ENCODE peak calls at places on chromosomes 5 and 9, in ten cellular contexts. X is IMR-90, K is ovary, B is mesendoderm, U is trophoblast cell, D is neuronal stem cell, Q is kidney, S is cardiac muscle cell, P is endothelial cell of umbilical vein, E is heart right ventricle. Z is an unnamed sample. For H3K4me1, the result is how much of the 10 kb centered on the place peaks cover.

GRCh38 chr9:3963266-3964019 is 336.4 kb downstream of the GLIS3 start:
- DNase-seq in E (peak), X (peak), B (no peak), U (no peak), S (peak), P (peak), D (no peak), Q (peak), K (peak), Z (no peak)

GRCh38 chr5:151719228-151719861 is 32.6 kb upstream of the SPARC start:
- DNase-seq in Q (no peak), B (peak), D (no peak), X (peak), K (peak), E (peak), P (peak), S (peak), U (peak), Z (peak)

GRCh38 chr9:131478421-131478868 is 24.3 kb upstream of the POMT1 start:
- DNase-seq in E (peak), Q (peak), B (peak), D (peak), X (no peak), S (peak), K (peak), P (peak), U (no peak), Z (peak)

GRCh38 chr9:4068914-4069313 is 231.0 kb downstream of the GLIS3 start:
- DNase-seq in X (no peak), B (no peak), P (no peak), E (no peak), D (no peak), S (no peak), U (no peak), K (no peak), Q (no peak), Z (no peak)

GRCh38 chr5:132377738-132378137 is 8.2 kb downstream of the SLC22A5 start:
- DNase-seq in S (no peak), U (no peak), P (no peak), X (no peak), K (no peak), Q (no peak), B (no peak), D (no peak), E (no peak), Z (no peak)

GRCh38 chr5:115961413-115962238 is 649 bp upstream of the LVRN start:
- DNase-seq in U (peak), E (no peak), P (peak), X (no peak), K (no peak), Q (peak), S (no peak), B (no peak), D (no peak), Z (peak)

GRCh38 chr9:137103206-137103999 is 11.1 kb downstream of the DPP7 start:
- DNase-seq in Q (no peak), B (no peak), E (no peak), U (no peak), D (no peak), P (no peak), K (no peak), X (no peak), S (no peak), Z (no peak)

GRCh38 chr9:125663127-125663526 is 43.9 kb downstream of the MAPKAP1 start:
- DNase-seq in K (no peak), D (no peak), E (no peak), Q (no peak), B (no peak), P (peak), X (peak), U (no peak), S (peak), Z (no peak)

GRCh38 chr5:108093186-108093585 is 288.7 kb downstream of the FBXL17 start:
- DNase-seq in U (no peak), X (peak), E (no peak), Q (no peak), D (no peak), B (peak), K (no peak), P (peak), S (peak), Z (no peak)

GRCh38 chr5:128572546-128573339 is 34.7 kb upstream of the FBN2 start:
- DNase-seq in E (no peak), D (no peak), X (peak), B (no peak), K (no peak), Q (no peak), S (peak), P (no peak), U (peak), Z (no peak)

GRCh38 chr9:127194881-127195713 is 69.5 kb upstream of the GARNL3 start:
- DNase-seq in D (no peak), B (peak), K (no peak), X (peak), P (no peak), Q (peak), S (no peak), U (no peak), E (no peak), Z (peak)

GRCh38 chr5:135996611-135997010 is 32.2 kb upstream of the TGFBI start:
- DNase-seq in K (no peak), X (peak), D (no peak), E (no peak), S (no peak), Q (no peak), P (no peak), B (no peak), U (no peak), Z (no peak)

GRCh38 chr5:97162045-97162444 is 19.6 kb upstream of the LIX1 start:
- DNase-seq in D (peak), S (peak), P (peak), Q (no peak), K (peak), X (peak), B (peak), U (peak), E (peak), Z (no peak)

GRCh38 chr5:58012103-58012502 is 447.8 kb downstream of the PLK2 start:
- DNase-seq in U (no peak), P (peak), K (no peak), Q (no peak), E (no peak), D (no peak), B (no peak), X (peak), S (no peak), Z (no peak)

GRCh38 chr5:4511996-4512656 is 628.0 kb upstream of the ADAMTS16 start:
- DNase-seq in D (no peak), E (peak), Q (peak), B (peak), S (no peak), X (no peak), P (no peak), K (no peak), U (no peak), Z (no peak)

GRCh38 chr5:153880094-153880493 is 158.6 kb downstream of the FAM114A2 start:
- DNase-seq in P (no peak), X (no peak), E (no peak), S (no peak), K (no peak), B (no peak), D (no peak), U (no peak), Q (no peak), Z (no peak)
- H3K27ac ChIP-seq in P (no peak), X (no peak), E (no peak), S (no peak), K (no peak), B (no peak), D (no peak), U (no peak), Q (no peak), Z (no peak)

DNA sequence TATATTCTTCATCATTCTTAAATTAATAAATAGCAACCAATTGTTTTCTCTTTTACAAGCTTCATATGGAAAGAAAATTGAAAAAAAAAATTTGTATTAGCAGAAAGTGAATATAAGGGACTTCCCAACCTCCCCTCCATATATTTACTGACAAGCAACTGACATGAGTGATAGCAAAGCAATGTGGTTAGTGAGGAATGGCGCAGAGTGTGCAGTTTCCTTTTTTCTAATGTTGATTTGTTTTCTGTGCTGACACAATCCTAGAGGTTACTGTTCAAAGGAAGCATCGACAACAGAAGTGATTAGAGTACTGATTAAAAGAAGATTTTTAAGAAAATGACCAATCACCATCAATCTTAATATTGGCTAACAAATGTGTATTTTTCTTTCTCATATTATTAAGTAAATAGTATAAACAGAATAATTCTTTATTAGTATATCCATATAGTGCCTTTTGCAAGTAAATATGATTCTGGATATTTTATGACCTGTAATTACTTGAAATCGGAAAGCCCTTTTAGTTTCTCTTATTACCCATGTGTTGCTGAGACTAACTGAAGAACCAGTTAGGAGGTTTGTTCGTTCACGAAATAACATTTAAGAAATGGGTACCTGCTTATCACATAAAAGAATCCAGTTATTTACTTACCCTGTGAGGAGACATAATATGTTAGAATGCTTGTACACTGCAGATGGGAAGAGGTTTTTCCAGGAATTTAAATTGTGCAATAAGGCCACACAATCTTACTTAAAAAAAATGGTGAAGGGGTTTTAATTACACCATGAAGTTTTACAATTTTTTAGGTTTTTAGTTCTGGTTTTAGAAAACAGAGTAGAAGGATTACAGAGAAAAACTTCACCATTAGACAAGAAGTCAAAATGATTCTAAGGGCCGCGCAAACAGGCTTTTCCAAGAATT is 1.4 kb upstream of the PTGER4 start:
- DNase-seq in D (no peak), P (peak), U (no peak), E (no peak), B (no peak), Q (no peak), S (no peak), K (no peak), X (no peak), Z (no peak)
- H3K4me1 ChIP-seq in D (under half), P (under half), U (under half), E (under half), B (under half), Q (under half), S (under half), K (under half), X (under half), Z (under half)

GRCh38 chr5:172427202-172427601 is 27.1 kb downstream of the SH3PXD2B start:
- DNase-seq in B (no peak), S (no peak), P (no peak), K (no peak), U (peak), D (no peak), X (no peak), Q (no peak), E (no peak), Z (no peak)

GRCh38 chr5:172428224-172429166 is 25.8 kb downstream of the SH3PXD2B start:
- DNase-seq in Q (no peak), U (no peak), P (no peak), S (no peak), D (no peak), K (no peak), B (no peak), E (no peak), X (no peak), Z (no peak)

GRCh38 chr5:172424111-172424490 is 30.2 kb downstream of the SH3PXD2B start:
- DNase-seq in D (no peak), K (no peak), S (no peak), E (no peak), P (no peak), U (no peak), B (no peak), Q (no peak), X (no peak), Z (no peak)

GRCh38 chr5:172425402-172425801 is 28.9 kb downstream of the SH3PXD2B start:
- DNase-seq in D (no peak), P (no peak), S (no peak), K (no peak), E (no peak), X (no peak), U (no peak), B (no peak), Q (no peak), Z (no peak)

DNA sequence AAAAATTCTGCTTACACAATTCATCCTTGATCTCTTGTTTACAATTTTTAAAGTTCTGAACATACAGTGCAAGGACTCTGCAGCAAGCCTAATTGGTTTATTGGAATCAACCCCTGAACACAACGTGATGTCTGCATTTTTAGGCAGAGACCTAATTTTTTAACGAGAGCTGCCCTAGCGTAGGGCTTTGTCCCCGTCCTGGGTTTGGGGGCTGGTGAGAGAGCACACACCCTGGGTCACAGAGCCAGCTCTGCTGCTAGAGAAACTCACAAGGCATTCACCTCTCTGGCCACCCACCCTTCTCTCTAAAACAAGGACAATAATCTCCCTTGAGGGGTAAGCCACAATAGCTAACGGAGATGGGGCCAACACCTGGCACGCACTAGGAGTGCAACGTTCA is 28.2 kb downstream of the SH3PXD2B start:
- DNase-seq in P (no peak), D (no peak), K (no peak), X (no peak), Q (no peak), E (no peak), S (no peak), U (no peak), B (no peak), Z (no peak)
- H3K27ac ChIP-seq in P (no peak), D (no peak), K (peak), X (peak), Q (no peak), E (no peak), S (peak), U (no peak), B (no peak), Z (no peak)

DNA sequence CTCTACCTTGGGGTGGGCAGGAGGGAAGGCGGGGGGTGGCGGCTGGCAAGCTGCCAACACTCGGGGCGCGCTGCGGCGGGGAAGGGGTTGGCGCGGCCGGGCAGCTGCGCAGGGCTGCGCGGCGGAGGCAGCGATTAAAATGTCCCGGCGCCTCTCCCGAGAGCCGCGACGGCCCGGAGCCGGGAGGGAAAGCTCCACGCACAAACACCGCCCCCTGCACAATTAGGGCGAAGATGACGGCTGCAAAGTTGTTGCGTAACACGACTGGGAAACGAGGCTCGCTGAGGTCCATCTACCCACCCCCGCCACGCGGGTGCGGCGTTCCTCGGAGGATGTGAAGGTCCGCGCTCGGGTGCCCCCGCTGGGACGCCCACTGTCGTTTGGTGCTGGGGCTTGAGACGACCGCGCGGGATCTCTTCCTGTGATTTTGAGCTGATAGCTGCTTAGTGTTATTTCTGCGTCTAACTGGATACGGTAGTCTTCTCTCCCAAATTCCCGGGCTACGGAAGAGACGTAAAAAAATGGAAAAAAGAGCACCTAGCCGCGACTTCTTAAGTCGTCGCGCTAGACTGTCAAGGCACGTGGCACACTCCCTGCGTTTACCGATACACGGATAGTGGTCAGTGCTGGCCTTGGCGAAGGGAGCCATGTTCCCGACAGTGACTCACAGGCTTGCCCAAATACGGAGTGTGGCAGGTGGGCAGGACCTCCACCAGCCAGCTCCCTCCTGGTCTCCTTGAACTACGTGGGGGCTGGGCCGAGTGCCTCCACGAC is 958 bp upstream of the NFIL3 start:
- DNase-seq in D (peak), U (peak), K (peak), Q (peak), S (peak), E (peak), B (peak), P (peak), X (peak), Z (peak)
- H3K4me1 ChIP-seq in D (under half), U (under half), K (under half), Q (under half), S (under half), E (under half), B (under half), P (under half), X (under half), Z (under half)

GRCh38 chr5:159880676-159881075 is 35.6 kb upstream of the ADRA1B start:
- DNase-seq in S (no peak), D (no peak), U (peak), X (no peak), P (no peak), K (no peak), Q (no peak), E (no peak), B (no peak), Z (no peak)

GRCh38 chr5:159877087-159877486 is 39.2 kb upstream of the ADRA1B start:
- DNase-seq in D (no peak), P (no peak), X (no peak), E (no peak), Q (no peak), S (no peak), K (no peak), U (no peak), B (no peak), Z (no peak)

GRCh38 chr5:159878988-159879471 is 37.3 kb upstream of the ADRA1B start:
- DNase-seq in X (peak), B (peak), K (peak), D (peak), S (peak), Q (peak), P (no peak), U (peak), E (peak), Z (peak)

GRCh38 chr5:159874308-159874707 is 42.0 kb upstream of the ADRA1B start:
- DNase-seq in Q (no peak), D (no peak), U (no peak), X (peak), E (no peak), B (no peak), K (no peak), P (no peak), S (no peak), Z (no peak)

DNA sequence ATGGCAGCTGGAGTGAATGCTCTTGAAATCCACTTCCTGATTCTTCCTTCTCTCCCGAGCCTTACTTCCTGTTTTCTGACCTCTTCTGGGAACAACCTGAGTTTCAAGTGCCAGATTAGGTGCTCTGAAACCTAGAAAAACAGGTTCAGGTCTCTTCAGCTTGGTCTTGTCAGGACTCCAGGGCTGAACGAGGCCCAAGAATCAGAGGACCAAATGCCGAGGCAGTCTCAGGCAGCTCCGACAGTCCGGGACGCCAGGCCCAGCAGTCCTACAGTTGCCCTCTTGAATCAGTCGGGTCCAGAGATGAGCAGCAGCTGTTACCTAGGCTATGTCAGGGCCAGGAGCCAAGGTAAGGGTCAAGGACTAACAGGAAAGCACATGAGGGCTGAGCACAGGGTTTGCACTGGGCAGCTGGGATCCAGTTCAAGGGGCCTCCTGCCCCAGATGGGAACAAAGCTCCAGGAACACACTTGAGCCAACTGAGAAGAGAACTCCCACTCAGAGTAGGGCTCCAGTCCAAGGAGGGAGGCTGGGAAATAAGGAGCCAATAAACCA is 38.3 kb upstream of the ADRA1B start:
- DNase-seq in P (no peak), D (no peak), U (peak), E (peak), X (no peak), B (no peak), Q (no peak), K (peak), S (peak), Z (no peak)
- H3K27ac ChIP-seq in P (no peak), D (no peak), U (no peak), E (peak), X (no peak), B (no peak), Q (no peak), K (peak), S (peak), Z (peak)

GRCh38 chr5:31470608-31471007 is 61.3 kb downstream of the DROSHA start:
- DNase-seq in X (peak), E (peak), S (peak), Q (peak), K (peak), D (no peak), B (no peak), P (peak), U (no peak), Z (no peak)
- H3K4me1 ChIP-seq in X (under half), E (under half), S (under half), Q (under half), K (under half), D (under half), B (under half), P (under half), U (under half), Z (under half)

GRCh38 chr5:72412283-72413055 is 92.3 kb downstream of the PTCD2 start:
- DNase-seq in Q (no peak), D (no peak), S (peak), E (no peak), U (no peak), X (peak), P (no peak), K (no peak), B (no peak), Z (no peak)
- H3K27ac ChIP-seq in Q (no peak), D (no peak), S (no peak), E (no peak), U (peak), X (no peak), P (no peak), K (no peak), B (no peak), Z (no peak)